ENCODE peak calls at places on chromosomes 2 and 18, in eight cellular contexts. C, Y, T, K, B, D, H and U are unnamed samples.

GRCh38 chr2:33510589-33510968 is 34.1 kb downstream of the RASGRP3 start:
- DNase-seq in C (no peak), Y (no peak), T (no peak), K (no peak), B (no peak), D (no peak), H (no peak), U (peak; percentile 29)

GRCh38 chr2:138829326-138829725 is 49.1 kb upstream of the NXPH2 start:
- DNase-seq in C (peak; percentile 84), Y (peak; percentile 84), T (no peak), K (peak; percentile 28), B (no peak), D (no peak), H (no peak), U (no peak)

GRCh38 chr2:38158361-38159128 is 82.6 kb upstream of the CYP1B1 start:
- DNase-seq in C (no peak), Y (no peak), T (no peak), K (no peak), B (no peak), D (no peak), H (no peak), U (no peak)

GRCh38 chr2:120094795-120095194 is 81.9 kb downstream of the EPB41L5 start:
- DNase-seq in C (no peak), Y (no peak), T (no peak), K (no peak), B (no peak), D (no peak), H (no peak), U (no peak)

GRCh38 chr2:111236027-111236426 is 115.3 kb downstream of the BCL2L11 start:
- DNase-seq in C (no peak), Y (peak; percentile 7), T (no peak), K (peak; percentile 19), B (no peak), D (no peak), H (no peak), U (no peak)

GRCh38 chr2:181190711-181191110 is 210.3 kb downstream of the UBE2E3 start:
- DNase-seq in C (no peak), Y (no peak), T (no peak), K (no peak), B (no peak), D (no peak), H (no peak), U (no peak)

GRCh38 chr18:23257686-23258565 is 122.6 kb downstream of the CABLES1 start:
- DNase-seq in C (no peak), Y (no peak), T (no peak), K (no peak), B (no peak), D (no peak), H (no peak), U (no peak)

GRCh38 chr2:135494917-135495316 is 36.1 kb downstream of the ZRANB3 start:
- DNase-seq in C (no peak), Y (no peak), T (no peak), K (no peak), B (no peak), D (no peak), H (no peak), U (no peak)

GRCh38 chr2:23449831-23450331 is 64.9 kb downstream of the KLHL29 start:
- DNase-seq in C (no peak), Y (no peak), T (no peak), K (no peak), B (no peak), D (no peak), H (no peak), U (no peak)

GRCh38 chr2:240928476-240929363 is 22.6 kb downstream of the CROCC2 start:
- DNase-seq in C (no peak), Y (no peak), T (no peak), K (no peak), B (no peak), D (no peak), H (no peak), U (no peak)

GRCh38 chr2:197174539-197175094 is 136.0 kb downstream of the ANKRD44 start:
- DNase-seq in C (no peak), Y (no peak), T (no peak), K (no peak), B (no peak), D (peak; percentile 51), H (no peak), U (peak; percentile 59)

GRCh38 chr18:8957731-8958130 is 144.8 kb upstream of the NDUFV2 start:
- DNase-seq in C (no peak), Y (no peak), T (no peak), K (no peak), B (no peak), D (no peak), H (no peak), U (no peak)

GRCh38 chr2:57373530-57373929 is 673.1 kb upstream of the VRK2 start:
- DNase-seq in C (no peak), Y (no peak), T (no peak), K (no peak), B (no peak), D (peak; percentile 16), H (no peak), U (no peak)

GRCh38 chr2:64922482-64923384 is 66.5 kb upstream of the SLC1A4 start:
- DNase-seq in C (peak; percentile 73), Y (no peak), T (no peak), K (no peak), B (no peak), D (no peak), H (no peak), U (no peak)
- TF ChIP-seq CTCF in C (peak; percentile 65), Y (no peak), T (no peak), K (no peak), B (no peak), D (no peak), H (peak; percentile 28), U (no peak)

GRCh38 chr2:73294239-73294638 is 891 bp upstream of the EGR4 start:
- DNase-seq in C (no peak), Y (no peak), T (no peak), K (no peak), B (no peak), D (no peak), H (no peak), U (no peak)

GRCh38 chr2:73297151-73297559 is 3.8 kb upstream of the EGR4 start:
- DNase-seq in C (peak; percentile 32), Y (no peak), T (no peak), K (no peak), B (no peak), D (no peak), H (no peak), U (no peak)

GRCh38 chr2:73297586-73297985 is 4.2 kb upstream of the EGR4 start:
- DNase-seq in C (peak; percentile 37), Y (no peak), T (no peak), K (no peak), B (no peak), D (no peak), H (no peak), U (no peak)

GRCh38 chr2:73293534-73294171 is at the start of gene EGR4:
- DNase-seq in C (peak; percentile 95), Y (peak; percentile 82), T (no peak), K (peak; percentile 44), B (peak; percentile 59), D (no peak), H (peak; percentile 88), U (no peak)

DNA sequence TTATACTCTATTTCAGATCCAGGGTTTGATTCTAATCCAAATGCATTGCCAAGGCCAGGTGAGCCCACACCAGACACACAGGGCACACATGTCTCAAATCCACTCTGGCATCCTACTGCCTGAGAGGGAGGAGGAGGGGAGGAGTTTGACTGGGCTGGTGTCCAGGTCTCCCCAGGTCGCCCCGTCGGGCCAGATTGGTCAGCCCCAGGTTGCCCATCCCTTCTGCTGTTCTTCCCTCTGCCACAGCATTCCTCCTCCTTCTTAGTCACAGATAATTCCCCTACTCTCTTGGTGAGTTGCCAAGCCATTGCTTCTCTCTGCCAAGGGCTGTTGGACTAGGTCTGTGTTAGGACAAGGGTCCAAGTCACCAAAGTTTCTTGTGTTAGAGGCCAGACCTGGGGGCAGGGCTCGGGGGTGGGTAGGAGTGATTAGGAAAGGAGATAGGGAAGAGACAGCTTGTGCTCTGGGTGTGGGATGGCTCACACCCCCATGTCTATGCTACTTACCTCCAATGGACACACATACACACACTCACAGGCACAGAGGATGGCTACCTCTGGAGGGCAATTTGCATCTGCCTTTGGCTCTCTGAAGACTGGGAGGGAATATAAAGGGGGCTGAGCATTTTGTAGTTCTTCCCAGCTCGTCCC is 2.5 kb upstream of the EGR4 start:
- DNase-seq in C (no peak), Y (no peak), T (no peak), K (peak; percentile 68), B (peak; percentile 48), D (no peak), H (no peak), U (no peak)
- H3K27me3 ChIP-seq in C (peaks cover 69% of the 10 kb centered on the region), Y (peaks cover 93% of the 10 kb centered on the region), T (peaks cover 19% of the 10 kb centered on the region), K (peaks cover 38% of the 10 kb centered on the region), B (no peaks in the 10 kb centered on the region), D (peaks cover 54% of the 10 kb centered on the region), H (no peaks in the 10 kb centered on the region), U (peaks cover 68% of the 10 kb centered on the region)

DNA sequence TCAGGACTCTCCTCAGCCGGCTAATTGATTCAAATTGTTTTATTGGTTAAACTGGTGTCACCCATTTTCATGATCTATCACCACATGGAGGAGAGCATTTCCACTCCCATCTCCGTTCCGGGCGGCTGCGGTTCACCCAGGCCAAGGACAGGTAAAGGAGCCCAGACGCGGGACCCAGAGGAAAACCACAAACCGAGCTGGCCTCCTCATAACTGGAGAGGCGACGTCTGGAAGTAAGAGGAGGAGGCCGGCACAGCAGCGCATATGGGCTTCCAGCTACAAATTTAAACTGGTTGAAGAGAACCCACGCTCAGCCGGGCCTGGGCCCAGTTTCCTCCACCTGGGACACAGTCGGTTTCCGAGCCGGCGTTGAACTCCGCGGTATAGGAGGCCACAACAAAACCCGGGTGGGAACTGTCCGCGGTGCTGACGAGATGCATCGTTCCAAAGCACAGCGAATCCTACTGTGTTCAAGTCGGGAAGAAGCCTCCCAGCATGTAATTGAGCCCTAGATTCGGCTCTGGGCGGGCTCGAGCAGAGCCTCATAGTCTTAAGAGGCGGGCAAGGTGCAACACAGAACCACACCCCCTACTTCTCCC is 3.0 kb upstream of the SKOR2 start:
- DNase-seq in C (peak; percentile 94), Y (peak; percentile 90), T (no peak), K (peak; percentile 3), B (no peak), D (no peak), H (no peak), U (peak; percentile 1)
- TF ChIP-seq CTCF in C (no peak), Y (no peak), T (no peak), K (no peak), B (no peak), D (no peak), H (no peak), U (no peak)

GRCh38 chr18:26549103-26549485 is 741 bp upstream of the KCTD1 start:
- DNase-seq in C (peak; percentile 63), Y (peak; percentile 38), T (no peak), K (peak; percentile 30), B (no peak), D (no peak), H (peak; percentile 39), U (no peak)

GRCh38 chr18:26547302-26548143 is 830 bp downstream of the KCTD1 start:
- DNase-seq in C (peak; percentile 92), Y (peak; percentile 86), T (peak; percentile 3), K (no peak), B (peak; percentile 76), D (peak; percentile 42), H (peak; percentile 77), U (peak; percentile 49)

GRCh38 chr18:26549486-26550435 is 1.4 kb upstream of the KCTD1 start:
- DNase-seq in C (peak; percentile 71), Y (peak; percentile 64), T (no peak), K (peak; percentile 74), B (peak; percentile 89), D (no peak), H (peak; percentile 46), U (no peak)

GRCh38 chr18:26546875-26547301 is 1.5 kb downstream of the KCTD1 start:
- DNase-seq in C (no peak), Y (no peak), T (no peak), K (no peak), B (no peak), D (no peak), H (peak; percentile 7), U (no peak)

GRCh38 chr18:26548144-26549102 is at the start of gene KCTD1:
- DNase-seq in C (peak; percentile 95), Y (peak; percentile 91), T (peak; percentile 38), K (peak; percentile 57), B (peak; percentile 83), D (peak; percentile 57), H (peak; percentile 65), U (peak; percentile 55)
- H3K27me3 ChIP-seq in C (peaks cover 92% of the 10 kb centered on the region), Y (peaks cover 70% of the 10 kb centered on the region), T (no peaks in the 10 kb centered on the region), K (no peaks in the 10 kb centered on the region), B (no peaks in the 10 kb centered on the region), D (peaks cover 8% of the 10 kb centered on the region), H (no peaks in the 10 kb centered on the region), U (peaks cover 34% of the 10 kb centered on the region)